ENCODE peak calls at places on chromosomes 6 and 20, in six cellular contexts. X, O, U, C, K and B are unnamed samples. For H3K4me1, the result is how much of the 10 kb centered on the place peaks cover.

GRCh38 chr6:157546366-157546765 is 165.4 kb downstream of the ZDHHC14 start:
- DNase-seq in X (no peak), O (no peak), U (no peak), C (no peak), K (no peak), B (no peak)

GRCh38 chr20:47688385-47689381 is 96.6 kb downstream of the SULF2 start:
- DNase-seq in X (no peak), O (no peak), U (no peak), C (no peak), K (no peak), B (no peak)

GRCh38 chr20:49929142-49929494 is 7.1 kb upstream of the RNF114 start:
- DNase-seq in X (no peak), O (no peak), U (no peak), C (no peak), K (no peak), B (no peak)

GRCh38 chr6:100296810-100297544 is 167.7 kb downstream of the SIM1 start:
- DNase-seq in X (no peak), O (no peak), U (no peak), C (peak), K (no peak), B (no peak)

GRCh38 chr6:165571721-165572132 is 91.3 kb downstream of the PDE10A start:
- DNase-seq in X (no peak), O (no peak), U (no peak), C (no peak), K (no peak), B (no peak)

GRCh38 chr20:25341716-25342680 is 48.6 kb downstream of the ABHD12 start:
- DNase-seq in X (no peak), O (no peak), U (no peak), C (peak), K (no peak), B (no peak)

GRCh38 chr6:129643968-129644367 is 66.0 kb downstream of the ARHGAP18 start:
- DNase-seq in X (no peak), O (no peak), U (no peak), C (no peak), K (no peak), B (no peak)

GRCh38 chr6:76634695-76635094 is 562.2 kb upstream of the IMPG1 start:
- DNase-seq in X (no peak), O (no peak), U (no peak), C (no peak), K (no peak), B (no peak)

GRCh38 chr20:37257530-37257929 is 4.1 kb downstream of the GHRH start:
- DNase-seq in X (no peak), O (no peak), U (no peak), C (no peak), K (no peak), B (no peak)

GRCh38 chr20:57467742-57468141 is 57.2 kb downstream of the CTCFL start:
- DNase-seq in X (no peak), O (no peak), U (no peak), C (no peak), K (peak), B (no peak)

GRCh38 chr6:104995989-104996617 is 39.2 kb downstream of the LIN28B start:
- DNase-seq in X (no peak), O (peak), U (no peak), C (peak), K (no peak), B (no peak)

GRCh38 chr20:63466861-63467260 is 5.6 kb downstream of the KCNQ2 start:
- DNase-seq in X (no peak), O (no peak), U (no peak), C (no peak), K (no peak), B (no peak)

GRCh38 chr6:87884203-87884602 is 163.4 kb upstream of the SPACA1 start:
- DNase-seq in X (no peak), O (no peak), U (no peak), C (no peak), K (no peak), B (no peak)

GRCh38 chr6:109373762-109374161 is 8.5 kb downstream of the CD164 start:
- DNase-seq in X (no peak), O (no peak), U (no peak), C (no peak), K (no peak), B (no peak)

GRCh38 chr6:52893803-52894202 is 15.7 kb downstream of the GSTA3 start:
- DNase-seq in X (no peak), O (no peak), U (no peak), C (no peak), K (no peak), B (no peak)

GRCh38 chr20:20333866-20334265 is 34.0 kb upstream of the INSM1 start:
- DNase-seq in X (no peak), O (no peak), U (no peak), C (no peak), K (no peak), B (no peak)

GRCh38 chr6:28542440-28543293 is 17.0 kb downstream of the GPX5 start:
- DNase-seq in X (peak), O (peak), U (peak), C (peak), K (peak), B (peak)

GRCh38 chr6:118581489-118581959 is 33.4 kb downstream of the PLN start:
- DNase-seq in X (no peak), O (peak), U (no peak), C (peak), K (no peak), B (no peak)

GRCh38 chr6:1424306-1424927 is 35.0 kb downstream of the FOXF2 start:
- DNase-seq in X (peak), O (peak), U (no peak), C (peak), K (no peak), B (no peak)

GRCh38 chr6:166258854-166259276 is 49.3 kb downstream of the PRR18 start:
- DNase-seq in X (peak), O (no peak), U (peak), C (peak), K (peak), B (no peak)

GRCh38 chr6:24576452-24576851 is 69.5 kb downstream of the KIAA0319 start:
- DNase-seq in X (no peak), O (no peak), U (no peak), C (no peak), K (no peak), B (no peak)

GRCh38 chr6:43213431-43213830 is 15.8 kb downstream of the DNPH1 start:
- DNase-seq in X (no peak), O (no peak), U (no peak), C (no peak), K (no peak), B (no peak)

GRCh38 chr6:80438728-80439127 is 332.3 kb downstream of the BCKDHB start:
- DNase-seq in X (no peak), O (peak), U (no peak), C (peak), K (no peak), B (no peak)

GRCh38 chr6:131954775-131955107 is 3.6 kb upstream of the CCN2 start:
- DNase-seq in X (no peak), O (peak), U (no peak), C (peak), K (peak), B (no peak)

GRCh38 chr6:29924731-29925130 is 17.6 kb upstream of the HLA-A start:
- DNase-seq in X (no peak), O (no peak), U (no peak), C (peak), K (no peak), B (no peak)

GRCh38 chr6:167572106-167572505 is 247.2 kb downstream of the TTLL2 start:
- DNase-seq in X (no peak), O (no peak), U (no peak), C (no peak), K (no peak), B (no peak)

GRCh38 chr6:105178110-105178509 is 1.7 kb downstream of the POPDC3 start:
- DNase-seq in X (no peak), O (no peak), U (no peak), C (peak), K (no peak), B (no peak)

GRCh38 chr6:21164768-21165326 is 428.7 kb upstream of the SOX4 start:
- DNase-seq in X (peak), O (no peak), U (no peak), C (no peak), K (no peak), B (no peak)

GRCh38 chr6:25315194-25315593 is 36.0 kb downstream of the CARMIL1 start:
- DNase-seq in X (no peak), O (no peak), U (no peak), C (no peak), K (no peak), B (no peak)

GRCh38 chr20:24245093-24245492 is 224.3 kb upstream of the SYNDIG1 start:
- DNase-seq in X (no peak), O (no peak), U (no peak), C (no peak), K (no peak), B (no peak)

GRCh38 chr20:36319356-36320260 is 13.5 kb downstream of the DLGAP4 start:
- DNase-seq in X (no peak), O (no peak), U (no peak), C (no peak), K (no peak), B (no peak)

GRCh38 chr20:44633187-44633851 is 18.2 kb downstream of the ADA start:
- DNase-seq in X (no peak), O (no peak), U (no peak), C (no peak), K (no peak), B (no peak)

GRCh38 chr6:105921781-105922180 is 164.4 kb upstream of the PRDM1 start:
- DNase-seq in X (no peak), O (no peak), U (no peak), C (no peak), K (no peak), B (no peak)

GRCh38 chr6:56946368-56946767 is 8.5 kb upstream of the BEND6 start:
- DNase-seq in X (no peak), O (no peak), U (no peak), C (no peak), K (no peak), B (no peak)

GRCh38 chr20:13271098-13271497 is 50.0 kb downstream of the ISM1 start:
- DNase-seq in X (no peak), O (no peak), U (no peak), C (no peak), K (no peak), B (no peak)

GRCh38 chr6:4929319-4929718 is 74.5 kb downstream of the RPP40 start:
- DNase-seq in X (no peak), O (no peak), U (no peak), C (no peak), K (no peak), B (no peak)

GRCh38 chr6:27133281-27134227 is 113.9 kb upstream of the PRSS16 start:
- DNase-seq in X (peak), O (peak), U (peak), C (peak), K (peak), B (peak)

GRCh38 chr6:56571605-56572004 is 71.1 kb downstream of the DST start:
- DNase-seq in X (no peak), O (no peak), U (no peak), C (no peak), K (no peak), B (no peak)

DNA sequence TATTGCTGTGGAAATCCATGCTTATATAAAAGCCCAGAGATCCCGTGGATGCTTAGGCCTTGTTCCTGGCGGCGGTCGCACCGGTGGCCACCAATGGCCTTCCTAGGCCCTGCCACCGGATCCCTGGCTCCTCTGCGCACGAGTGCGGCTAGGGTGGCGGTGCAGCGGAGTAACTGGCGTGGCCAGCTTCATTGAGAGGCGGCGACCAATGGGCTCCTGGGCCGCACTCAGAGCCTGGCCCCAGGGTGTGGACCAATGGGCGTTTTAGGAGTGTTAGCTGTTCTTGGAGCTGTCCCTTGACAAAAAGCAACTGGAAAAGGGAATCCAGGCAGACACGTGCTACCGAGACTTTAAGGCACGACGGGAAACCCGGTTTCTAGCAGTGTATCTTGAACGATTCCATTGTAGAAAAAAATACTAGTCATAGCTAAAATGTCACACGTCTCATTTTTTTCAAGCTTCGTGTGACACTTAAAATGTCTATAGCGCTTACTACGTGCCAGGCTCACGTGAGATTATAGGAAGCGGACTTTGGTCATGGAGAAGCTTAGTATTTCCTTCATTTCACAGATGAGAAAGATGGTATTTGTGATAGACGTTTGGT is 1.7 kb downstream of the AMD1 start:
- DNase-seq in X (peak), O (peak), U (peak), C (peak), K (peak), B (peak)
- H3K4me1 ChIP-seq in X (half or more), O (under half), U (under half), C (under half), K (half or more), B (half or more)

DNA sequence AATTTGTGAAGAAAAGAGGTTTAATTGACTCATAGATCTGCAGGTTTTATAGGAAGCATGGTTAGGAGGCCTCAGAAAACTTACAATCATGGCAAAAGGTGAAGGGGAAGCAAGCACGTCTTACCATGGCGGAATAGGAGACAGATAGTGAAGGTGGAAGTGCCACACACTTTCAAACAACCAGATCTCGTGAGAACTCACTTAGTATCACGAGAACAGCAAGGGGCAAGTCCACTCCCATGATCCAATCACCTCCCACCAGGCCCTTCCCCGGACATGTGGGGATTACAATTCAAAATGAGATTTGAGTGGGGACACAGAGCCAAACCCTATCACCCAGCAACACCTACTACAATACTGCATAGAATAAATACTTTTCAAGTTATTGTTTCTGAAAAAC is 7.3 kb upstream of the HEBP2 start:
- DNase-seq in X (no peak), O (no peak), U (no peak), C (no peak), K (no peak), B (no peak)
- H3K4me1 ChIP-seq in X (under half), O (under half), U (under half), C (under half), K (under half), B (under half)

GRCh38 chr6:136786708-136787107 is 5.6 kb downstream of the MAP3K5 start:
- DNase-seq in X (no peak), O (no peak), U (no peak), C (no peak), K (no peak), B (no peak)

GRCh38 chr6:136784910-136785746 is 7.1 kb downstream of the MAP3K5 start:
- DNase-seq in X (no peak), O (no peak), U (peak), C (no peak), K (peak), B (no peak)

GRCh38 chr6:136788069-136788902 is 4.0 kb downstream of the MAP3K5 start:
- DNase-seq in X (no peak), O (no peak), U (peak), C (peak), K (no peak), B (peak)

GRCh38 chr6:136790411-136791295 is 1.6 kb downstream of the MAP3K5 start:
- DNase-seq in X (no peak), O (no peak), U (no peak), C (no peak), K (no peak), B (no peak)

GRCh38 chr6:136787726-136788068 is 4.6 kb downstream of the MAP3K5 start:
- DNase-seq in X (no peak), O (no peak), U (no peak), C (no peak), K (no peak), B (no peak)
- H3K4me1 ChIP-seq in X (under half), O (under half), U (under half), C (under half), K (half or more), B (half or more)

GRCh38 chr6:41975276-41975675 is 33.7 kb upstream of the CCND3 start:
- DNase-seq in X (no peak), O (no peak), U (no peak), C (no peak), K (no peak), B (no peak)
- H3K4me1 ChIP-seq in X (under half), O (under half), U (half or more), C (under half), K (under half), B (half or more)

DNA sequence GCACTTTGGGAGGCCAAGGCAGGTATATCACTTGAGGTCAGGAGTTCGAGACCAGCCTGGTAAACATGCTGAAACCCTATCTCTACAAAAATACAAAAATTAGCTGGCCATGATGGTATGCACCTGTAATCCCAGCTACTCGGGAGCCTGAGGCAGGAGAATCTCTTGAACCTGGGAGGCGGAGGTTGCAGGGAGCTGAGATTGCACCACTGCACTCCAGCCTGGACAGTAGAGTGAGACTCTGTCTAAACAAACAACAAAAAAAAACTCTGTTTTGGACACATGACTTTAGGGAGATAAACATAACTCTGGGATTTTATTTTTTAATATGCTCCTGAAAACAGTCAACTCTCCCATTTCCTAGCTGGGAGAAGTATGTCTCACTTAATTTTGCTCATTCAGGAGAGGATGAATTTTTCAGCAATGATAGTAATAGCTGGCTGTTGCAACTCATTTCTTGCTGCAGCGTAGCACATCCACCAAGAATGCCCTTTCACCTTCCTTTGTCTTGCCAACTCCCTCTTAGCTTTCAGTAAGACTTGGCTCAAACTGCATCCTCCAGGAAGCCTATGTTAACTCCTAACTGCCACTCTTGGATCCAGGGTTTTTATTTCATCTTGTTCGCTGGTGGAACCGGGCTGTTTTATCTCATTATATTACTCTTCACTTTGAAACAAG is 24.3 kb downstream of the TOP1 start:
- DNase-seq in X (no peak), O (no peak), U (no peak), C (peak), K (no peak), B (no peak)
- H3K4me1 ChIP-seq in X (under half), O (half or more), U (half or more), C (under half), K (half or more), B (half or more)

DNA sequence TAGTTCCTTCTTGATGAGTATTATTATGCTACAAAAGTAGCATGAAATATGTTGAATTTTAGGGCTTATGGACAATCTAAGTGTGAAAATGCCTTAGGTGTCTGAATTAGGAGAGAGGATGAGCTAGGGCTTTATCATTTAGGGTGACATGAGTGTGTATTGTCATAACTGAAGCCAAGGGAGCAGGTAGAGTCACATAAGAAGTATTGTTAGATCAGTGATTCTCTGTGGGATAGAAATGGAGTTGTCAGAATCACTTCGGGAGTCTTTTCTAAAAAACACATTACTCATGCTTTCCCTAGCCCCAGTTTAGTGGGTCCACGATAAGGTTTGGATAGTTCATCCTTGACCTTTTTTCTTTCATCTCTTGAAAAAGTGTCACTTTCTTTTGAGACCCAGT is 16.4 kb downstream of the ZFAND3 start:
- DNase-seq in X (no peak), O (no peak), U (no peak), C (no peak), K (no peak), B (no peak)
- H3K4me1 ChIP-seq in X (under half), O (under half), U (under half), C (under half), K (half or more), B (under half)

DNA sequence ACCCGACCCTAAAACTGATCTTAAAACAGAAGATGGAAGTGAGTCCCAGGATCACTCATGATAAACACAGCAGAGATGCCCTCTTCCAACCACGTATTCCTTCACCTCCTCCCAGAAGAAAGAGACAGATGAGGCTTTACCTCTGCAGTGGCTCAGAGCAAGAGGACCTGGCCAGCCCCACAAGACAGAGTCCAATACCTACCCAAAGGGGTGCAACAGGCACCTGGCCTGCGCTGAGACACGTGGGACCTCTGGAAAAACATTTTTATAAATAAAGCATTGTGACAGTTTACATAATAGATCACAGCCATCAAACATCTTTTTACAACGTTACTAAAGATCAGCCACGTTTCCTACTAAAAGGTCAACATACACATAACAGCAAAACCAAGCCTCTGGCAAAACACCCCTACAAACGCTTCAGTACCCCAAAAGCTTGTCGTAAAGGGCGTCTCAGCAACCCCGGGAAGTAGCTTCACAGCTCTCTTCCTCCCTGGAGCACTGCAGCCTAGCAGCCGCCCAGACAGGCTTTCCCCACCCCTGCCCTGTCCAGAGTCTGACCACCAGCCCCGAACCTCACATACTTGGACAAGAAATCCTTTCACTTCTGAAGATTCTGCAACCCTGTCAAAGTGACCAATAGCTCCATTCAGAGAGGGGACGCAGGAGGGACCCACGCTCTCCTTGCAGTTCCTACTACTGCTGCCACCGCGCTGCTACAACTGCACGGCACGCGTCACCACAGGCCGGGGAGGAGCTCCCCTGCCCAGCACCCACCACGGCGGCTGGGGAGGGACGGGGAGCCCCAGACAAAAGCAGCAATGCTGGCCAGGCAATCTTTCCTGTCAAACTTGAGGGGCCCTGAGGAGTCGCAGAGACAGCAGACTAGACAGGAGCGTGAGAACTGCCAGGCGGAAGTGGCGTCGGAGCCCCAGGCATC is 2.8 kb downstream of the TAF4 start:
- DNase-seq in X (no peak), O (no peak), U (no peak), C (no peak), K (no peak), B (no peak)
- H3K4me1 ChIP-seq in X (under half), O (under half), U (under half), C (under half), K (half or more), B (under half)

GRCh38 chr6:139288496-139289040 is 3.2 kb downstream of the TXLNB start:
- DNase-seq in X (no peak), O (no peak), U (no peak), C (no peak), K (no peak), B (no peak)
- H3K4me1 ChIP-seq in X (under half), O (under half), U (under half), C (under half), K (under half), B (under half)